ENCODE peak calls at places on chromosomes 6 and 20, in nine cellular contexts. N is GM12892, I is Panc1, B is GM23338, G is spleen, O is HCT116, E is endothelial cell of umbilical vein, T is upper lobe of left lung, M is stomach. V is an unnamed sample.

GRCh38 chr6:37891072-37891471 is 71.5 kb downstream of the ZFAND3 start:
- DNase-seq in N (no peak), I (no peak), B (no peak), G (no peak), O (no peak), E (no peak), T (no peak), M (no peak), V (no peak)

GRCh38 chr6:5274231-5274630 is 12.9 kb downstream of the FARS2 start:
- DNase-seq in N (no peak), I (no peak), B (no peak), G (no peak), O (no peak), E (no peak), T (no peak), M (no peak), V (no peak)

GRCh38 chr6:45075246-45075645 is 252.9 kb upstream of the RUNX2 start:
- DNase-seq in N (no peak), I (peak), B (no peak), G (no peak), O (no peak), E (peak), T (no peak), M (no peak), V (no peak)

GRCh38 chr6:30940361-30941001 is at the start of gene MUCL3:
- DNase-seq in N (no peak), I (no peak), B (no peak), G (no peak), O (no peak), E (no peak), T (no peak), M (peak), V (no peak)

GRCh38 chr6:136371951-136372350 is 82.3 kb upstream of the BCLAF1 start:
- DNase-seq in N (no peak), I (no peak), B (no peak), G (no peak), O (no peak), E (no peak), T (no peak), M (no peak), V (no peak)

GRCh38 chr20:4546786-4547185 is 174.9 kb upstream of the PRND start:
- DNase-seq in N (no peak), I (peak), B (no peak), G (no peak), O (peak), E (peak), T (no peak), M (no peak), V (no peak)

GRCh38 chr20:49207071-49207470 is 12.1 kb upstream of the DDX27 start:
- DNase-seq in N (no peak), I (no peak), B (peak), G (peak), O (no peak), E (no peak), T (no peak), M (no peak), V (no peak)

GRCh38 chr6:2853766-2854393 is 12.2 kb upstream of the SERPINB1 start:
- DNase-seq in N (no peak), I (peak), B (peak), G (no peak), O (peak), E (peak), T (peak), M (no peak), V (no peak)

GRCh38 chr20:42018979-42019378 is 400.8 kb upstream of the CHD6 start:
- DNase-seq in N (no peak), I (no peak), B (no peak), G (no peak), O (no peak), E (peak), T (no peak), M (no peak), V (no peak)

GRCh38 chr6:109010703-109011102 is 83.9 kb downstream of the SESN1 start:
- DNase-seq in N (no peak), I (no peak), B (no peak), G (no peak), O (no peak), E (no peak), T (no peak), M (no peak), V (no peak)

GRCh38 chr20:57388953-57389694 is 2.1 kb upstream of the RBM38 start:
- DNase-seq in N (peak), I (no peak), B (peak), G (peak), O (peak), E (peak), T (peak), M (peak), V (no peak)

DNA sequence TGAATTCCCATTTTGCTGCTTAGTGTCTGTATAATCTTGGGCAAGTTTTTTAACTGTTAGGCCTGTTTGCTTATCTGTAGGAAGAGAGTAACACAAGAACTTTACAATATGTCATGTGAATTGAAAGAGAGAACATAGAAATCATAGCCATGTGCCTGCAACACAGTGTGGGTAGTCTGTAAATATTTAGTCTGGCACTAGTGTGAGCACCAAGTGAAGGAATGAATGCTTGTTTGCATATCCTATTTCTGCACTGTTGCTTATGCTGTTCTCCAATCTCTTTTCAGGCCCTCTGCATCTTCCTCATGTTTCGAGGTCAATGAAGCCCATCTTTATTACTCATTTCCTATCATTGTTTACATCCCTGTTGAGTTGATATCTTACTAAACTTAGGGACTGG is 49.2 kb downstream of the CBFA2T2 start:
- DNase-seq in N (no peak), I (no peak), B (no peak), G (no peak), O (no peak), E (peak), T (no peak), M (no peak), V (no peak)
- TF ChIP-seq POLR2AphosphoS5 in N (no peak), I (no peak), B (no peak), G (no peak), O (no peak), E (no peak), T (no peak), M (peak), V (no peak)

GRCh38 chr6:132088150-132088549 is 137.0 kb upstream of the CCN2 start:
- DNase-seq in N (no peak), I (no peak), B (no peak), G (no peak), O (no peak), E (no peak), T (no peak), M (no peak), V (no peak)
- TF ChIP-seq POLR2AphosphoS5 in N (no peak), I (no peak), B (no peak), G (no peak), O (no peak), E (no peak), T (no peak), M (no peak), V (no peak)

GRCh38 chr20:25005220-25005619 is 12.7 kb upstream of the APMAP start:
- DNase-seq in N (no peak), I (no peak), B (no peak), G (no peak), O (no peak), E (no peak), T (peak), M (peak), V (no peak)
- TF ChIP-seq POLR2AphosphoS5 in N (no peak), I (no peak), B (no peak), G (no peak), O (no peak), E (no peak), T (no peak), M (no peak), V (no peak)

GRCh38 chr20:59996112-59996511 is 37.9 kb downstream of the CDH26 start:
- DNase-seq in N (no peak), I (no peak), B (no peak), G (no peak), O (no peak), E (no peak), T (no peak), M (no peak), V (no peak)
- TF ChIP-seq POLR2AphosphoS5 in N (no peak), I (no peak), B (no peak), G (no peak), O (no peak), E (no peak), T (no peak), M (no peak), V (no peak)

GRCh38 chr20:10603971-10604864 is 69.6 kb downstream of the JAG1 start:
- DNase-seq in N (no peak), I (peak), B (no peak), G (no peak), O (peak), E (peak), T (peak), M (no peak), V (no peak)
- TF ChIP-seq POLR2AphosphoS5 in N (no peak), I (no peak), B (no peak), G (peak), O (no peak), E (peak), T (peak), M (peak), V (no peak)

GRCh38 chr20:11754451-11754850 is 163.2 kb upstream of the BTBD3 start:
- DNase-seq in N (no peak), I (no peak), B (peak), G (no peak), O (no peak), E (peak), T (no peak), M (no peak), V (no peak)
- TF ChIP-seq POLR2AphosphoS5 in N (no peak), I (no peak), B (no peak), G (no peak), O (no peak), E (no peak), T (no peak), M (no peak), V (no peak)

DNA sequence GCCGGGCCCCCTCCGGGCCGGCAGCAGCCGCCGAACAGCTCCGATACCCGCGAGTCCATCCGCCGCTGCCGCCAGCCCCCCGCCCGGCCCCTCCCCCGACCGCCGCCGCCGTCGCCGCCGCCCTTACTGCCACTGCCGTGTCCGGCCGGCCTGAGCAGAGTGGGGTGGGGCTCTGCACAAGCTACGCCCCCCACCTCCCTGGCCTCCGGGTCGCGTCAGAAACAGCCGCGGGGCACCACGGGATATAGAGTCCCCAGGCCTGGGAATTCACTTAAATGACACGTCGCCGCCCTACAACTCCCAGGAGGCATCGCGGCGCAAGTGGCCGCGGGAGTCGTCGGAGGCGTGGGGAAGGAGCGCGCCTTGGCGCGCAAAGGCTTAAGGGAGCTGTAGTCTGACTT is at the start of gene GTPBP2:
- DNase-seq in N (peak), I (peak), B (peak), G (peak), O (peak), E (peak), T (peak), M (peak), V (peak)
- TF ChIP-seq POLR2AphosphoS5 in N (no peak), I (no peak), B (peak), G (peak), O (no peak), E (peak), T (peak), M (peak), V (no peak)

GRCh38 chr6:47168176-47168575 is 126.0 kb upstream of the ADGRF1 start:
- DNase-seq in N (no peak), I (peak), B (no peak), G (no peak), O (peak), E (no peak), T (peak), M (peak), V (no peak)
- TF ChIP-seq POLR2AphosphoS5 in N (no peak), I (peak), B (no peak), G (no peak), O (peak), E (no peak), T (peak), M (peak), V (no peak)

GRCh38 chr6:51266569-51266968 is 447.9 kb downstream of the TFAP2B start:
- DNase-seq in N (no peak), I (no peak), B (no peak), G (no peak), O (no peak), E (no peak), T (no peak), M (no peak), V (no peak)
- TF ChIP-seq POLR2AphosphoS5 in N (no peak), I (no peak), B (no peak), G (no peak), O (no peak), E (no peak), T (no peak), M (no peak), V (no peak)

GRCh38 chr6:32837651-32838113 is 857 bp downstream of the TAP2 start:
- DNase-seq in N (no peak), I (no peak), B (no peak), G (no peak), O (no peak), E (no peak), T (no peak), M (no peak), V (no peak)
- TF ChIP-seq POLR2AphosphoS5 in N (no peak), I (no peak), B (no peak), G (no peak), O (no peak), E (no peak), T (no peak), M (no peak), V (no peak)